ENCODE peak calls at places on chromosomes 6 and 20, in eight cellular contexts. T is A549, S is breast epithelium, V is IMR-90, U is tibial nerve, K is heart left ventricle, R is transverse colon, M is NB4. L is an unnamed sample.

GRCh38 chr20:7879883-7880282 is 60.4 kb downstream of the HAO1 start:
- DNase-seq in U (no peak), M (peak), V (peak), T (no peak), K (no peak), S (no peak), R (no peak), L (no peak)

GRCh38 chr6:107021786-107022185 is 6.2 kb upstream of the MTRES1 start:
- DNase-seq in U (no peak), R (no peak), V (no peak), T (no peak), M (no peak), K (no peak), S (no peak), L (no peak)

GRCh38 chr20:3339076-3339475 is 68.4 kb downstream of the DNAAF9 start:
- DNase-seq in R (no peak), M (no peak), V (peak), S (no peak), T (no peak), K (no peak), U (no peak), L (no peak)

GRCh38 chr6:116568851-116569755 is 2.2 kb upstream of the RWDD1 start:
- DNase-seq in T (no peak), S (no peak), U (no peak), K (no peak), M (peak), V (no peak), R (no peak), L (no peak)

GRCh38 chr20:36591854-36592641 is 13.5 kb upstream of the RAB5IF start:
- DNase-seq in U (no peak), R (no peak), T (no peak), K (no peak), V (peak), M (no peak), S (no peak), L (no peak)

GRCh38 chr6:22071655-22072054 is 225.2 kb downstream of the PRL start:
- DNase-seq in M (no peak), K (peak), U (no peak), T (no peak), R (no peak), V (peak), S (no peak), L (no peak)

GRCh38 chr6:130577178-130577919 is 211.5 kb downstream of the TMEM200A start:
- DNase-seq in R (no peak), M (no peak), T (no peak), K (no peak), V (no peak), S (no peak), U (no peak), L (no peak)

GRCh38 chr6:89023591-89024441 is 56.7 kb upstream of the PNRC1 start:
- DNase-seq in T (no peak), K (peak), R (no peak), U (no peak), M (no peak), S (no peak), V (no peak), L (no peak)

GRCh38 chr6:56838965-56839364 is 115.9 kb upstream of the BEND6 start:
- DNase-seq in U (no peak), R (no peak), M (no peak), V (no peak), K (no peak), S (no peak), T (no peak), L (no peak)

GRCh38 chr20:10919549-10920140 is 245.8 kb upstream of the JAG1 start:
- DNase-seq in M (no peak), T (no peak), R (no peak), K (no peak), U (no peak), V (peak), S (no peak), L (no peak)

GRCh38 chr6:124996411-124996810 is 34.2 kb downstream of the RNF217 start:
- DNase-seq in V (no peak), T (no peak), M (no peak), K (no peak), S (no peak), R (no peak), U (no peak), L (no peak)

GRCh38 chr6:117976030-117976651 is 69.1 kb downstream of the SLC35F1 start:
- DNase-seq in R (no peak), T (peak), U (no peak), S (no peak), V (peak), M (peak), K (no peak), L (no peak)

GRCh38 chr6:37513155-37513554 is 13.5 kb upstream of the CCDC167 start:
- DNase-seq in M (no peak), U (no peak), K (no peak), T (no peak), S (no peak), R (no peak), V (no peak), L (no peak)

GRCh38 chr6:27296106-27296783 is 15.8 kb downstream of the POM121L2 start:
- DNase-seq in K (no peak), V (peak), R (no peak), M (no peak), U (no peak), S (no peak), T (no peak), L (no peak)

GRCh38 chr6:125357515-125358256 is 55.9 kb upstream of the HDDC2 start:
- DNase-seq in V (no peak), S (peak), T (no peak), K (peak), U (no peak), R (peak), M (no peak), L (no peak)

GRCh38 chr6:100134703-100135102 is 140.7 kb upstream of the MCHR2 start:
- DNase-seq in V (peak), M (no peak), S (no peak), R (no peak), K (no peak), T (no peak), U (no peak), L (no peak)

GRCh38 chr6:158439255-158439654 is 120.6 kb upstream of the TMEM181 start:
- DNase-seq in M (peak), S (no peak), K (no peak), T (no peak), U (no peak), R (no peak), V (no peak), L (no peak)

GRCh38 chr6:69846770-69847506 is 19.4 kb upstream of the COL19A1 start:
- DNase-seq in V (no peak), M (no peak), R (no peak), U (no peak), S (no peak), T (no peak), K (no peak), L (no peak)

GRCh38 chr6:45450801-45451200 is 73.1 kb upstream of the SUPT3H start:
- DNase-seq in M (no peak), V (no peak), T (no peak), S (no peak), K (no peak), U (no peak), R (no peak), L (no peak)

GRCh38 chr6:135850882-135851281 is 619 bp upstream of the PDE7B start:
- DNase-seq in K (no peak), U (no peak), R (no peak), S (no peak), M (no peak), T (peak), V (no peak), L (no peak)

GRCh38 chr6:135853227-135853626 is 1.7 kb downstream of the PDE7B start:
- DNase-seq in R (no peak), M (no peak), T (no peak), K (no peak), V (peak), S (no peak), U (no peak), L (no peak)

GRCh38 chr6:135851442-135852271 is at the start of gene PDE7B:
- DNase-seq in K (peak), U (peak), R (peak), T (peak), V (peak), M (peak), S (peak), L (peak)

GRCh38 chr6:135853986-135854385 is 2.5 kb downstream of the PDE7B start:
- DNase-seq in R (no peak), M (no peak), S (no peak), T (no peak), K (no peak), V (no peak), U (no peak), L (no peak)

DNA sequence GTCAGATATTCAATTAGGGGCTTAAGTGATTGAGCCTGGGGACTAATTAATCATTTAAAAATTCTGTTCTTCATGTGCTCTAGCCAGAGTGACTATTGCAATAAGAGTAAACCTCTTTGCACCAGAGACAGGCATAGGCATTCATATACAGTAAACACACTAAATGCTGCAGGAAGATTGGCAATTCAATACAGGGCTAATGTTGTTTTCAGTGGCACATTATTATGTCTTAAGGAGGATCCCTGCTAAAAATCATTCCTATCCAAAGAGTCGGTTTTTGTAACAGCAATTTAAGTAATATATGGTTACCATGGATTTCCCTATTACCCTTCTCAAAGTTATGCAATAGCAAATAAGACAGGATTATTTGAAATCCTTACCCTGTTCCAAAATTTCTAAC is 1.3 kb downstream of the PDE7B start:
- DNase-seq in V (peak), T (no peak), R (no peak), U (no peak), K (no peak), S (no peak), M (no peak), L (no peak)
- H3K4me3 ChIP-seq in V (peak), T (peak), R (peak), U (peak), K (peak), S (peak), M (no peak), L (no peak)

GRCh38 chr20:63706852-63707557 is 771 bp downstream of the ARFRP1 start:
- DNase-seq in U (no peak), S (no peak), M (peak), R (peak), T (no peak), K (peak), V (peak), L (no peak)
- TF ChIP-seq POLR2A in U (no peak), S (no peak), M (no peak), R (no peak), T (no peak), K (no peak), V (no peak), L (no peak)

DNA sequence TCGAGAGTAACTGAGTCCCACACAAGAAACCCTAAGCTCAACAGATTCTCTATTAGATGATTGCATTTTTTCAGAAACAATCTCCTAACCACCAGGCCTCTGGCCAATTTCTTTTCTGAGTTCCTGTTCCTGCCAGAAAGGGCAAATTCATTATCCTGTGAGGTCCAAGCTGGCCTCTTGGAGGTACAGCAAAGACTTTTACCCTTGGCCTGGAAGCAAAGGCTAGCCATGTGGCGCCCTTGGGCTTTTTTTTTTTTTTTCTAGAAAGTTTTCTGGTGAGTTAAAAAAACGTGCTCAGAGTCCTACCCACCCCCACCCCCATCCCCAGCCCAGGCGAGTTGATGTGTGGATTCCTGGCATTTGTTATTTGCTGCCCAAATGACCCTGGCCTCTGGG is 59.0 kb upstream of the EEF1A1 start:
- DNase-seq in U (no peak), S (peak), M (peak), K (peak), R (no peak), T (peak), V (peak), L (no peak)
- H3K4me3 ChIP-seq in U (peak), S (peak), M (no peak), K (peak), R (no peak), T (no peak), V (no peak), L (peak)

GRCh38 chr6:168240147-168240546 is 79.4 kb downstream of the DACT2 start:
- DNase-seq in S (no peak), R (no peak), T (no peak), M (no peak), K (no peak), V (no peak), U (no peak), L (no peak)

GRCh38 chr6:168243812-168244376 is 75.7 kb downstream of the DACT2 start:
- DNase-seq in K (no peak), T (no peak), V (no peak), U (no peak), M (no peak), R (no peak), S (no peak), L (no peak)

GRCh38 chr6:168242111-168242510 is 77.5 kb downstream of the DACT2 start:
- DNase-seq in M (no peak), U (no peak), K (no peak), V (no peak), S (no peak), T (no peak), R (no peak), L (no peak)

GRCh38 chr6:168244961-168245551 is 74.5 kb downstream of the DACT2 start:
- DNase-seq in R (no peak), V (no peak), K (no peak), S (no peak), T (no peak), U (no peak), M (no peak), L (no peak)

DNA sequence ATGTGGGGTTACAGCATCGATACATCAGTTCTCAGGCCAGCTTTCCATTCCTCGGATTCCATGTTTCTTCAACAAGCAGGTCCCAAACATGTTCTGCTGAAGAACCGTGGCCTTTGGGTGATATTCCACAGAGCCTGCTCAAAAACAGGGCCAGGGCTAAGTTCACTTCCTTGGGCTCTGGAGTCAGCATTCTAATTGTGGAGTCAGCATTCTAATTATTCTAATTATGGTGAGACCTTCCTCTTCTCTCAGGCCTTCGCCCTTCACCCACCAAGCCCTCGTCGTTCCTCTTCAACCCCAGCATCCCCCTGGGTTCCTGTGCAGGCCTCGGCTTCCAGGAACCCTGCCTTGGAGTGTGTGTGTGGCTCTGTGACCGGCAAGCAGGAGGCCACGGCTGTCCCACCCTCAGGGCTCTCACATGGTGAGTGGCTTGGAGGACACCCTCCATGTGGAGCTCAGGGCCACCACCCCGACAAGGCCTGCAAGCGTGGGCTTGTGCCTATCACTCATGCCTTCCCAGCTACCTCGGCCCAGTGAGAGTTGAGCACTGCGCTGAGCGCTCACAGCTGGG is 76.8 kb downstream of the DACT2 start:
- DNase-seq in V (no peak), R (no peak), M (no peak), T (no peak), K (no peak), U (no peak), S (peak), L (no peak)
- TF ChIP-seq POLR2A in V (no peak), R (no peak), M (no peak), T (no peak), K (no peak), U (no peak), S (no peak), L (no peak)

DNA sequence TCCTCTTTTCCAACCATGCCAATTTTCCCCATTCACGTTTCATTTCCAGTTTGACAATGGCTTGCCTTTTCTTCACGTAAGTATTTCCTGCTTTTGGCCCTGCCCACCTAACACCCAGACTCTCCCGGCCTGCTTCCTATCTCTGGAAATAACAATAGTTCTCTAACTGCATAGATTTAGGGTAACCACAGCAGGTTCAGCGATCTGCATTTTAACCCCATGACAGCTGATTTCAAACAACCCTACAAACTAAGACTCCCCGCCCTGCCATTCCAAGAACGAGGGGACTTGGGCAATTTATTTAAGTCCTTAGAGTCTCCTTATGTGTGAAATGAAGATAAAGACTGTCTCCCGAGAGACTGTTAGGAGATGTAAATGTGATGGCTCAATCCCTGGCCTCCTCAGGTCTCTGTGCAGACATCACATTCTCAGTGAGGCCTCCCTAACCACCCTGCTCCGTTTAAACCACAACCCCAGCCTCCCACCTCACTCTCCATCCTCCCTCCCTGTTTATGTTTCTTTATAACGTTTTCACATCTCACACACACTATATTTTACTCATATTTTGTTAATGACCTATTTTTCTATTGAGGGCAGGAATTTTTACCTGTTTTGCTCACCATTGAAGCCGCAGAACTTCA is 134.8 kb downstream of the GJA10 start:
- DNase-seq in R (no peak), U (no peak), V (no peak), M (peak), T (no peak), S (no peak), K (no peak), L (no peak)
- H3K4me3 ChIP-seq in R (no peak), U (no peak), V (no peak), M (no peak), T (no peak), S (no peak), K (no peak), L (no peak)

GRCh38 chr20:18287546-18287914 is 797 bp upstream of the ZNF133 start:
- DNase-seq in S (no peak), V (no peak), M (no peak), T (no peak), K (no peak), R (no peak), U (no peak), L (no peak)

GRCh38 chr20:18288748-18289705 is 700 bp downstream of the ZNF133 start:
- DNase-seq in T (peak), S (peak), M (peak), K (peak), R (no peak), U (no peak), V (peak), L (no peak)

GRCh38 chr20:18284805-18285533 is 3.4 kb upstream of the ZNF133 start:
- DNase-seq in T (no peak), K (no peak), R (no peak), S (no peak), U (no peak), M (no peak), V (peak), L (no peak)

GRCh38 chr20:18287915-18288747 is at the start of gene ZNF133:
- DNase-seq in K (peak), S (peak), M (peak), U (peak), V (peak), T (peak), R (peak), L (peak)
- TF ChIP-seq POLR2A in K (no peak), S (peak), M (peak), U (peak), V (peak), T (peak), R (peak), L (peak)

GRCh38 chr20:16885746-16886145 is 137.6 kb downstream of the OTOR start:
- DNase-seq in R (no peak), M (no peak), S (no peak), K (no peak), V (no peak), U (no peak), T (no peak), L (no peak)
- H3K4me3 ChIP-seq in R (no peak), M (no peak), S (no peak), K (no peak), V (no peak), U (no peak), T (no peak), L (no peak)

GRCh38 chr6:1795923-1796322 is 186.2 kb downstream of the FOXC1 start:
- DNase-seq in V (no peak), K (no peak), S (no peak), U (no peak), T (no peak), M (no peak), R (no peak), L (no peak)
- TF ChIP-seq POLR2A in V (no peak), K (no peak), S (no peak), U (no peak), T (no peak), M (no peak), R (no peak), L (no peak)

L was measured in esophagus squamous epithelium.